ENCODE peak calls at places on chromosome 1, in five cellular contexts. One of them, this sample, is unnamed. For H3K79me1, the result is how much of the 10 kb centered on the place peaks cover.

GRCh38 chr1:211738709-211739301 is 63.4 kb upstream of the NEK2 start:
- DNase-seq in IMR-90: peak
- DNase-seq in trophoblast cell: no peak
- DNase-seq in H1: no peak
- DNase-seq in neuronal stem cell: no peak
- DNase-seq in this sample: no peak

GRCh38 chr1:206903687-206904086 is 6.4 kb downstream of the IL24 start:
- DNase-seq in IMR-90: peak
- DNase-seq in trophoblast cell: no peak
- DNase-seq in H1: no peak
- DNase-seq in neuronal stem cell: no peak
- DNase-seq in this sample: no peak

GRCh38 chr1:75522389-75522788 is 88.5 kb downstream of the SLC44A5 start:
- DNase-seq in IMR-90: no peak
- DNase-seq in trophoblast cell: peak
- DNase-seq in H1: no peak
- DNase-seq in neuronal stem cell: no peak
- DNase-seq in this sample: no peak

GRCh38 chr1:24540906-24541710 is 14.8 kb upstream of the NCMAP start:
- DNase-seq in IMR-90: peak
- DNase-seq in trophoblast cell: peak
- DNase-seq in H1: no peak
- DNase-seq in neuronal stem cell: no peak
- DNase-seq in this sample: no peak

GRCh38 chr1:183580281-183580682 is 10.0 kb downstream of the NCF2 start:
- DNase-seq in IMR-90: no peak
- DNase-seq in trophoblast cell: peak
- DNase-seq in H1: peak
- DNase-seq in neuronal stem cell: no peak
- DNase-seq in this sample: peak

GRCh38 chr1:17883662-17884395 is 128.7 kb downstream of the ACTL8 start:
- DNase-seq in IMR-90: no peak
- DNase-seq in trophoblast cell: no peak
- DNase-seq in H1: no peak
- DNase-seq in neuronal stem cell: no peak
- DNase-seq in this sample: no peak

GRCh38 chr1:202289009-202289408 is 52.7 kb downstream of the UBE2T start:
- DNase-seq in IMR-90: no peak
- DNase-seq in trophoblast cell: no peak
- DNase-seq in H1: no peak
- DNase-seq in neuronal stem cell: no peak
- DNase-seq in this sample: no peak

GRCh38 chr1:25626018-25626417 is 9.4 kb downstream of the MAN1C1 start:
- DNase-seq in IMR-90: no peak
- DNase-seq in trophoblast cell: no peak
- DNase-seq in H1: no peak
- DNase-seq in neuronal stem cell: no peak
- DNase-seq in this sample: no peak

GRCh38 chr1:167136191-167136614 is 42.3 kb downstream of the STYXL2 start:
- DNase-seq in IMR-90: peak
- DNase-seq in trophoblast cell: no peak
- DNase-seq in H1: no peak
- DNase-seq in neuronal stem cell: no peak
- DNase-seq in this sample: no peak

GRCh38 chr1:245578306-245578705 is 423.5 kb downstream of the KIF26B start:
- DNase-seq in IMR-90: no peak
- DNase-seq in trophoblast cell: no peak
- DNase-seq in H1: no peak
- DNase-seq in neuronal stem cell: no peak
- DNase-seq in this sample: no peak

GRCh38 chr1:23984417-23985186 is 4.5 kb upstream of the SRSF10 start:
- DNase-seq in IMR-90: peak
- DNase-seq in trophoblast cell: no peak
- DNase-seq in H1: no peak
- DNase-seq in neuronal stem cell: no peak
- DNase-seq in this sample: no peak

GRCh38 chr1:114189398-114189797 is 35.7 kb upstream of the SYT6 start:
- DNase-seq in IMR-90: no peak
- DNase-seq in trophoblast cell: no peak
- DNase-seq in H1: no peak
- DNase-seq in neuronal stem cell: no peak
- DNase-seq in this sample: no peak

GRCh38 chr1:46818591-46818990 is 19.7 kb downstream of the CYP4B1 start:
- DNase-seq in IMR-90: no peak
- DNase-seq in trophoblast cell: no peak
- DNase-seq in H1: no peak
- DNase-seq in neuronal stem cell: no peak
- DNase-seq in this sample: no peak

GRCh38 chr1:193730017-193730416 is 543.6 kb upstream of the B3GALT2 start:
- DNase-seq in IMR-90: peak
- DNase-seq in trophoblast cell: no peak
- DNase-seq in H1: no peak
- DNase-seq in neuronal stem cell: no peak
- DNase-seq in this sample: no peak

GRCh38 chr1:162398999-162399580 is 12.8 kb downstream of the SH2D1B start:
- DNase-seq in IMR-90: no peak
- DNase-seq in trophoblast cell: no peak
- DNase-seq in H1: no peak
- DNase-seq in neuronal stem cell: no peak
- DNase-seq in this sample: no peak

GRCh38 chr1:63087966-63088365 is 234.4 kb upstream of the FOXD3 start:
- DNase-seq in IMR-90: no peak
- DNase-seq in trophoblast cell: no peak
- DNase-seq in H1: no peak
- DNase-seq in neuronal stem cell: peak
- DNase-seq in this sample: peak

GRCh38 chr1:205013683-205014367 is 29.2 kb upstream of the CNTN2 start:
- DNase-seq in IMR-90: no peak
- DNase-seq in trophoblast cell: no peak
- DNase-seq in H1: no peak
- DNase-seq in neuronal stem cell: no peak
- DNase-seq in this sample: no peak

GRCh38 chr1:202998836-202999750 is 8.1 kb upstream of the TMEM183A start:
- DNase-seq in IMR-90: peak
- DNase-seq in trophoblast cell: peak
- DNase-seq in H1: no peak
- DNase-seq in neuronal stem cell: peak
- DNase-seq in this sample: peak

GRCh38 chr1:181104790-181105133 is 16.3 kb downstream of the IER5 start:
- DNase-seq in IMR-90: no peak
- DNase-seq in trophoblast cell: no peak
- DNase-seq in H1: no peak
- DNase-seq in neuronal stem cell: peak
- DNase-seq in this sample: peak

GRCh38 chr1:181106479-181106878 is 18.0 kb downstream of the IER5 start:
- DNase-seq in IMR-90: no peak
- DNase-seq in trophoblast cell: no peak
- DNase-seq in H1: no peak
- DNase-seq in neuronal stem cell: no peak
- DNase-seq in this sample: no peak

GRCh38 chr1:181106022-181106312 is 17.5 kb downstream of the IER5 start:
- DNase-seq in IMR-90: no peak
- DNase-seq in trophoblast cell: no peak
- DNase-seq in H1: no peak
- DNase-seq in neuronal stem cell: no peak
- DNase-seq in this sample: no peak

GRCh38 chr1:181104042-181104789 is 15.7 kb downstream of the IER5 start:
- DNase-seq in IMR-90: no peak
- DNase-seq in trophoblast cell: peak
- DNase-seq in H1: no peak
- DNase-seq in neuronal stem cell: no peak
- DNase-seq in this sample: no peak

DNA sequence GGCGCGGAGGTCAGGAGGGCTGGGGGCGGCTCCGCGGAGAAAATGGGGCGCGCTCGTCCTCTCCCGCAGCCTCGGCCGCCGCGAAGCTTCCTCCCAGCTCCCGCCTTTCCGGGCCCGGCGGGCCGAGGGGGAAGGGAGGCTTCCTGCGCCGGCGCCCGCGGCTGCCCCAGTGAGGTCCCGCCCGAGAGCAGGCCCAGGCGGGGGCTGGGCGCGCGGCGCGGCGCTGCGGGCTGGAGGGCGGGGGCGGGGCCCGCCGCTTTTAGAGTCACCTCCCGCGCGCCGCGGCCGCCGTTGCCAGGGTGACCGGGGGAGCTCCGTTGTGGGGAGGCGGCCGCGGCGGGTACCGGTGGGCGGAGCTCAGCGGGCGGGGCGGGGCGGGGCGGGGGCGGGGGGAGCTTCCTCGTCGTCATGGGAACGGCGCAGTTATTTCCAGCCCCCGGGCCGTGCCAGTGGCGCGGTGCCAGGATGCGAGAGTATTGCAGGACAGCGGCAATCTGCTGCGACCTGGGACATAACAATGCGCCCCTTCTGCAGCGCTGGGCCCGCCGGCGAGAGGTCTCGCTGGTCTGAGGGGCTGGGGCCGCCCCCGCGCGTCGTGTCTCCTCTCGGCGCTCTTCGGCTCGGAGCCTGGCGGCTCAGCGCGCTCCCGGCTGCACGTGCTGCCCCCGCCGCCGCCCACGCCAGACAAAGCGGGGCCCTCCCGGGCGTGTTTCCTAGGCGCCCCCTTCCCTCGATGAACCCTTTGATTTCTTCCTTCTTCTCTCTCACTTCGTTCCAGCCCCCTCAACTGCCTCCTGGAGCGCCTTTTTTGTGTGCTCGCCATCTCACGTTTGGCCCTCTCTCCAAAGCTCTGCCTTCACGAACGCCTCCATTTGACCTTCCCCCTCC is 16.9 kb downstream of the IER5 start:
- DNase-seq in IMR-90: peak
- DNase-seq in trophoblast cell: peak
- DNase-seq in H1: no peak
- DNase-seq in neuronal stem cell: peak
- DNase-seq in this sample: peak
- H3K14ac ChIP-seq in IMR-90: peak
- H3K14ac ChIP-seq in trophoblast cell: peak
- H3K14ac ChIP-seq in H1: no peak
- H3K14ac ChIP-seq in neuronal stem cell: peak
- H3K14ac ChIP-seq in this sample: peak

GRCh38 chr1:43970502-43970901 is 692 bp downstream of the DPH2 start:
- DNase-seq in IMR-90: no peak
- DNase-seq in trophoblast cell: no peak
- DNase-seq in H1: no peak
- DNase-seq in neuronal stem cell: no peak
- DNase-seq in this sample: no peak
- H3K79me1 ChIP-seq in IMR-90: under half
- H3K79me1 ChIP-seq in trophoblast cell: under half
- H3K79me1 ChIP-seq in H1: under half
- H3K79me1 ChIP-seq in neuronal stem cell: under half
- H3K79me1 ChIP-seq in this sample: under half

DNA sequence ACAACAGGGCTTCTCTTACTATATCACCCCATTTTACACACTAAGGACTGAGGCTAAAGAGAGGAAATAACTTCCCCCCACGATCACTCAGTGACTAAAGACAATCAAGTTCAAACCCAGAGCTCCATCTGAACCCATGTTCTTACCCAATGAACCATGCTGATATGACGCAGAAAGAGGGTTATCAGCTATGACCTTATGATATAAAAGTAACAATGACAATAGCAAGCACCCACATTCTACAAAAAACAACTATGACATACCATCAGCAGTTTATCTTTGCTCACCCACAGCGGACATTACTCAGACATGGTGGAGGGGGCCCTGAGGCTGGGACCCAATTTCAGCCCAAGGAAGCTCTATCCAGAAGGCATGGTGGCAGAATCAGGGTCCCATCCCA is 75.7 kb downstream of the PTPN14 start:
- DNase-seq in IMR-90: no peak
- DNase-seq in trophoblast cell: no peak
- DNase-seq in H1: no peak
- DNase-seq in neuronal stem cell: no peak
- DNase-seq in this sample: no peak
- H2AK5ac ChIP-seq in IMR-90: peak
- H2AK5ac ChIP-seq in trophoblast cell: peak
- H2AK5ac ChIP-seq in H1: no peak
- H2AK5ac ChIP-seq in neuronal stem cell: no peak
- H2AK5ac ChIP-seq in this sample: no peak

GRCh38 chr1:231420299-231420958 is 1.7 kb downstream of the EGLN1 start:
- DNase-seq in IMR-90: peak
- DNase-seq in trophoblast cell: peak
- DNase-seq in H1: no peak
- DNase-seq in neuronal stem cell: peak
- DNase-seq in this sample: no peak

GRCh38 chr1:231421616-231421970 is 494 bp downstream of the EGLN1 start:
- DNase-seq in IMR-90: peak
- DNase-seq in trophoblast cell: no peak
- DNase-seq in H1: no peak
- DNase-seq in neuronal stem cell: no peak
- DNase-seq in this sample: peak

GRCh38 chr1:231419738-231420298 is 2.3 kb downstream of the EGLN1 start:
- DNase-seq in IMR-90: peak
- DNase-seq in trophoblast cell: no peak
- DNase-seq in H1: no peak
- DNase-seq in neuronal stem cell: no peak
- DNase-seq in this sample: no peak

GRCh38 chr1:231421971-231422797 is at the start of gene EGLN1:
- DNase-seq in IMR-90: peak
- DNase-seq in trophoblast cell: peak
- DNase-seq in H1: peak
- DNase-seq in neuronal stem cell: peak
- DNase-seq in this sample: peak

GRCh38 chr1:231420959-231421615 is 1.0 kb downstream of the EGLN1 start:
- DNase-seq in IMR-90: peak
- DNase-seq in trophoblast cell: peak
- DNase-seq in H1: no peak
- DNase-seq in neuronal stem cell: peak
- DNase-seq in this sample: peak
- H3K14ac ChIP-seq in IMR-90: peak
- H3K14ac ChIP-seq in trophoblast cell: peak
- H3K14ac ChIP-seq in H1: no peak
- H3K14ac ChIP-seq in neuronal stem cell: peak
- H3K14ac ChIP-seq in this sample: no peak

GRCh38 chr1:22773981-22774471 is 63.4 kb downstream of the EPHB2 start:
- DNase-seq in IMR-90: peak
- DNase-seq in trophoblast cell: no peak
- DNase-seq in H1: no peak
- DNase-seq in neuronal stem cell: no peak
- DNase-seq in this sample: no peak
- H3K79me1 ChIP-seq in IMR-90: under half
- H3K79me1 ChIP-seq in trophoblast cell: under half
- H3K79me1 ChIP-seq in H1: under half
- H3K79me1 ChIP-seq in neuronal stem cell: under half
- H3K79me1 ChIP-seq in this sample: under half

This sample was measured in H9.